ENCODE peak calls at places on chromosomes 11 and 22, in five cellular contexts. Z is CD8-positive, alpha-beta T cell; C is effector memory CD4-positive, alpha-beta T cell; B is adipocyte; G is testis. M is an unnamed sample. For H3K4me1, the result is how much of the 10 kb centered on the place peaks cover.

GRCh38 chr11:97107604-97108003 is 717.8 kb downstream of the JRKL start:
- DNase-seq in Z (no peak), C (no peak), B (no peak), G (no peak), M (no peak)

GRCh38 chr11:58006940-58007339 is 16.7 kb upstream of the OR9Q1 start:
- DNase-seq in Z (no peak), C (no peak), B (no peak), G (no peak), M (no peak)

GRCh38 chr11:90250970-90251369 is 28.1 kb upstream of the CHORDC1 start:
- DNase-seq in Z (no peak), C (no peak), B (no peak), G (no peak), M (no peak)

GRCh38 chr22:36106910-36107309 is 53.6 kb downstream of the APOL3 start:
- DNase-seq in Z (no peak), C (no peak), B (no peak), G (no peak), M (no peak)

GRCh38 chr11:46277623-46278386 is at the start of gene CREB3L1:
- DNase-seq in Z (no peak), C (no peak), B (peak), G (no peak), M (peak)

GRCh38 chr11:57456960-57457642 is 3.2 kb upstream of the RTN4RL2 start:
- DNase-seq in Z (peak), C (peak), B (peak), G (peak), M (peak)

GRCh38 chr11:130609121-130610035 is 160.9 kb downstream of the ADAMTS15 start:
- DNase-seq in Z (no peak), C (no peak), B (peak), G (peak), M (peak)

GRCh38 chr11:102545701-102546100 is 15.2 kb upstream of the MMP7 start:
- DNase-seq in Z (no peak), C (no peak), B (no peak), G (no peak), M (no peak)

GRCh38 chr11:20342347-20343279 is 20.9 kb upstream of the HTATIP2 start:
- DNase-seq in Z (no peak), C (no peak), B (no peak), G (peak), M (no peak)

GRCh38 chr11:37710031-37710430 is 1112.0 kb upstream of the RAG2 start:
- DNase-seq in Z (no peak), C (no peak), B (peak), G (no peak), M (no peak)

GRCh38 chr11:46698597-46698996 is 1.8 kb downstream of the ARHGAP1 start:
- DNase-seq in Z (no peak), C (no peak), B (no peak), G (no peak), M (no peak)

GRCh38 chr11:8777907-8778767 is 95.5 kb downstream of the RPL27A start:
- DNase-seq in Z (no peak), C (no peak), B (no peak), G (peak), M (peak)

GRCh38 chr11:8776209-8776608 is 93.6 kb downstream of the RPL27A start:
- DNase-seq in Z (no peak), C (no peak), B (no peak), G (no peak), M (no peak)

GRCh38 chr11:8773916-8774537 is 91.4 kb downstream of the RPL27A start:
- DNase-seq in Z (no peak), C (no peak), B (no peak), G (no peak), M (no peak)

GRCh38 chr11:8773125-8773524 is 90.5 kb downstream of the RPL27A start:
- DNase-seq in Z (no peak), C (no peak), B (no peak), G (no peak), M (no peak)

GRCh38 chr11:8775341-8776133 is 92.9 kb downstream of the RPL27A start:
- DNase-seq in Z (no peak), C (no peak), B (no peak), G (peak), M (peak)
- H3K4me1 ChIP-seq in Z (under half), C (under half), B (under half), G (half or more), M (under half)

DNA sequence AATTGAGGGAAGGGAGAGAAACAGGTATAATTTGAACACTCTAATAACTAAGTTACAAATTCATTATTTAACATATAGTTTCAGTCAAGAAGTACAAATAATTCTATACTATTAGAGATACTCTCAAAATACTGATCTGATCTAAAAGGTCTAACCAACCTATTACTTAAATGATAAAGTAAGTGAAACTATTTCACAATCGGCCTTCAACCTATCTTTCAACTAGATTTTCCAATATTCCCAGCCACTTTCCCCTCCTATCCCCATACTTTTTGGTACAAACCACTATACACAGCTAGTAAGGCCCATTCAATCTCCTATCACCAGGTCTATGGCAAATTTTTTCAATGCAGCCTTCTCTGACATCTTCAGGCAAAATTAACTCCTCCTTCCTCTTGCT is 106.7 kb downstream of the SIK3 start:
- DNase-seq in Z (no peak), C (no peak), B (no peak), G (no peak), M (no peak)
- H3K4me1 ChIP-seq in Z (under half), C (under half), B (under half), G (under half), M (under half)

GRCh38 chr22:48042621-48043395 is 1280.4 kb downstream of the TBC1D22A start:
- DNase-seq in Z (no peak), C (no peak), B (no peak), G (no peak), M (no peak)
- H3K4me1 ChIP-seq in Z (under half), C (under half), B (under half), G (under half), M (under half)

DNA sequence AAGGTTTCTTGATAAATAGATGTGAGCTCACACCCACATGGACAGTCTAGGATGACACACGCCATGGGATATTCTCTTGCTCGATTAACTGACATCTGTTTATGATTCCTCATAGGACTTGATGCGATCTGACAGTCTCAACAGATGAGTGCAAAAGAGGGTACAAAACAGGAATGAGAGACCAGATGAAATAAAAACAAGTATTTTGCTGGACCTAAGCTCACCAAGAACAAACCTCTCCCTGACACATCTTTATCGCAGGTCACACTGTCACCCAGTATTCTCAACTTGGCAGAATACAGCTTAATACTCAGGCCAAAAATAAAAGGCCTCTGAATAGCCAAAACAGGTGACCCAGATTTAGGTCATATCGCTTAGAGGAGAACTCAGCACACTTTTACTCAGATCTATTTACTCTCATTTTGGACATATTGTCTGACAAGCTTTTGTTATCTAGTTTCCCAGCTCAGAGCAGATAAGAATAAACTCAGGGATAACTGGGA is 216.8 kb upstream of the SYN3 start:
- DNase-seq in Z (no peak), C (no peak), B (no peak), G (no peak), M (no peak)
- H3K4me1 ChIP-seq in Z (under half), C (under half), B (under half), G (under half), M (under half)

DNA sequence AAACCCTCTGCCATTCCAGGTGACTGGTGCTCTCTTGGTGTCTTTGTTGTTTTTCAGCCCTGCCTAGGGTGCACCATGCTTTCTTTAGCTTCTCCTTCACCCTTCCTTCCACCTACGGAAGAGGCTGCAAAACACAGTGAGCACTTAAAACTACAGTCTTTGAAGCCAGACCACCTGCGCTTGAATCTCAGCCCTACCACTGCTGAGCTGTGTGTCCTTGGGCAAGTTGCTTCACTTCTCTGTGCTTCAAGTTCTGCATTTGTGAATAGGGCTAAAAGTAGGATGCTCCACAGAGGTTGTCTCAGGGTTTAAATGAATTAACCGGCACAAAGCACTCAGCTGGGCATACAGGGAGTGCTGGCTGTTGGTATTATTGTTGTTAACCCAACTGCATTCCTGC is 139.2 kb downstream of the FBXO7 start:
- DNase-seq in Z (no peak), C (no peak), B (no peak), G (no peak), M (no peak)
- H3K4me1 ChIP-seq in Z (under half), C (under half), B (under half), G (under half), M (under half)

GRCh38 chr11:1756791-1757771 is 6.6 kb downstream of the CTSD start:
- DNase-seq in Z (no peak), C (no peak), B (no peak), G (no peak), M (peak)
- H3K4me1 ChIP-seq in Z (half or more), C (half or more), B (under half), G (under half), M (under half)

DNA sequence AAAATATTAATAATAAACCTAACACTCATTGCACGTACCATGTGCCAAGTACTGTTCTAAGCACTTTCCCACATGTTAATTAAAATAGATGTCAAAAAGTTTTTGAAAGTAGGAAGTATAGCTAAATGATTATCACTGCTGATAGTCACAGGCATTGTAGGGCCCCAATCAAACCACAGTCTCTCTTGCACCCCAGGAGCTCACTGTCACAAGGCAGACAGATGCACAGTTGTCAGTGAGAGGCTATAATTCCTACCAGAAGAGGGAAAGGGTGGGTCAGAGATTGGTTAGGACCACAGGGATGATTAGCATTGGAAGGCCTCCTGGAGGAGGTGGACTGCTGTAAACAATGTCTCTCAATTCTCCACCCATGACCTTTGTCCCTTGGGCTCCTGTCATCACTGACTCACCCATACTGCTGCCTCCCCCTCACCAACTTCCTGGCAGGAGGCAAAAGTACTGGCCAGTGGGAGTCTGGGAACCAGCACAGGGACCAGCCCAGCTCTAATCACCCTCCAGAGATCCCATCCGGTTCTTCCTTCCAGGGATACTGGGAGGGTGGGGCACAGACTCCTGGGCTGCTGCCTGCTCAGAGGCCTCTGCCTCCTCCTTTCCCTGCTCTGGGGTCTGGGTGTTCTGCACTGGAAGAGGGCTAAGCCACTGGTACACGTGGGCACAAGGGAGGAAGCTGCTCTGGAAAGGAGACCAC is 1.1 kb upstream of the POLD4 start:
- DNase-seq in Z (no peak), C (no peak), B (peak), G (peak), M (peak)
- H3K4me1 ChIP-seq in Z (under half), C (under half), B (half or more), G (under half), M (under half)

DNA sequence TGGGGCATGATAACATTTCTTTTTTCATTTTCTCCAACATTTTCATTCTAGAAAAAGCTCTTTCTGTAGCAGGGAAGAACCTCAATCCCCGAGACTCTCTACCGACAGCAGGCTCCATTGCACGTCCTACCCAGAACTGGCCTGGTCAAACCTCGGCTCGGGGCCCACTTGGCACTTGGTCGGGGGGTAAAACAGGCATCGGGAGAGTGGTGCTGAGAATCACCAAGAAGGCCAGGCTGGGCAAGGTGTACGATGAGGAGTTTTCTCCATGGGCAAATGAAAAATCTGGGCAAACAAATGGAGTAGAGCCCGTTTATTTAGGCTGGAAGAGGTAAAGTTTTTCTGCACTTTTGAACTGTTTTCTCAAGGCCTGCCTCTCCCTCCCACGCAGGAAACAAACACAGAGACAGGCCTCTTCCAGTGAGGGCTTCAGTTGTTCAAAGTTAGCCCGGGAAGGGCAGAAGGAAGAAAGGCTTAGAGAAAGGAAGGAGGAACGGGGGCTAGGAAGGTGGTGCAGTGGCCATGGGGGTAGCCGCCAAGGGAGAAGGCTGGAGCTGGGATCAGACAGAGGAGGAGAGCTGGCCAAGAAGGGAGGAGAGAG is 87.6 kb downstream of the ETS1 start:
- DNase-seq in Z (no peak), C (no peak), B (peak), G (no peak), M (no peak)
- H3K4me1 ChIP-seq in Z (half or more), C (half or more), B (half or more), G (under half), M (under half)

GRCh38 chr11:115247404-115247803 is 256.8 kb downstream of the CADM1 start:
- DNase-seq in Z (no peak), C (no peak), B (no peak), G (no peak), M (no peak)

GRCh38 chr11:115242982-115243381 is 261.2 kb downstream of the CADM1 start:
- DNase-seq in Z (no peak), C (no peak), B (no peak), G (no peak), M (no peak)

GRCh38 chr11:115244314-115244713 is 259.9 kb downstream of the CADM1 start:
- DNase-seq in Z (no peak), C (no peak), B (no peak), G (no peak), M (no peak)

GRCh38 chr11:115241899-115242298 is 262.3 kb downstream of the CADM1 start:
- DNase-seq in Z (no peak), C (no peak), B (no peak), G (no peak), M (no peak)

DNA sequence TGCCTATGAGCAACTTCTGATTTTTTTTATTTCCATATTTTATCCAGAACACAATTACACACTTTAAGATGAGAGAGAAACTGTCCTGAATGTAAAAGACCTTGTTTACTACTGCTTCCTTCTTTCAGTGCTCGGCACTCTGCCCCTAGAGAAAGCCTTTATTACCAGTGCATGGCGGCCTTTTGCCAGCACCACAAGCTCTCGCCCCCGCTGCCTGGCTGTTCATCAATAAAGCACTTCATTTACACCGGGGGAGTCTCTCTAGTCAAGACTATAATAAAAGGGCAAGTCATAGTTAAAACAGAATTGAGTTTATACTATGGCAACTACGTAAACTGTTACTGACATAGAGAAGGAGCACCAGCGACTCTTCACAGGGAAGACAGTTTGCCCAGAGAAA is 259.5 kb downstream of the CADM1 start:
- DNase-seq in Z (no peak), C (no peak), B (no peak), G (no peak), M (no peak)
- H3K4me1 ChIP-seq in Z (under half), C (under half), B (under half), G (under half), M (under half)

DNA sequence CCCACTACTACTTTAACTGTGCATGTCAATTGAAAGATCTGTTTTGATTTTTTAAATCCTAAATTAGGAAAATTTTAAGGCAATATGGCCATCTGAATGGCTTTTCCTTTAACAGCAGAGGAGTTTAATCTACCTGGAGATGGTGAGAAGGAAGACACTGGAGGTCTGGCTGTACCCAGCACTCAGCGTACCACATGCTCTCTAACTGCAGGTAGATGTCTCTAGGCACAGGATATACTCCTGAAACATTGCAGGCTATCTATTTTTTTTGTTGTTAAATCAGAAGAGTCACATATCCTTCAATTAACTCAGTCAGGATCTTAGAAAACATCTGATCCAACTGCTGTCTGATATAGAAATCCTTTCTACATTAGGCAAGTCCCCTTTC is 17.3 kb upstream of the CASTOR1 start:
- DNase-seq in Z (no peak), C (no peak), B (no peak), G (no peak), M (no peak)
- H3K4me1 ChIP-seq in Z (half or more), C (half or more), B (half or more), G (half or more), M (half or more)